ENCODE peak calls at places on chromosomes 5 and 9, in five cellular contexts. Q, U, Y, B and I are unnamed samples.

GRCh38 chr5:133390416-133391155 is 221.8 kb downstream of the FSTL4 start:
- DNase-seq in Q (no peak), U (no peak), Y (no peak), B (no peak), I (no peak)

GRCh38 chr9:20872340-20872977 is 159.0 kb downstream of the HACD4 start:
- DNase-seq in Q (no peak), U (peak; percentile 42), Y (no peak), B (no peak), I (no peak)

GRCh38 chr5:77366717-77367500 is 125.2 kb downstream of the WDR41 start:
- DNase-seq in Q (no peak), U (no peak), Y (no peak), B (no peak), I (no peak)

GRCh38 chr5:175696139-175696854 is 38.4 kb downstream of the HRH2 start:
- DNase-seq in Q (peak; percentile 72), U (peak; percentile 6), Y (peak; percentile 64), B (peak; percentile 82), I (peak; percentile 86)

GRCh38 chr5:156188026-156188425 is 138.9 kb upstream of the SGCD start:
- DNase-seq in Q (no peak), U (no peak), Y (no peak), B (no peak), I (no peak)

GRCh38 chr5:80799573-80799972 is 144.8 kb upstream of the DHFR start:
- DNase-seq in Q (no peak), U (no peak), Y (no peak), B (no peak), I (no peak)

GRCh38 chr5:43193171-43193951 is 1.3 kb downstream of the NIM1K start:
- DNase-seq in Q (no peak), U (peak; percentile 86), Y (no peak), B (peak; percentile 63), I (no peak)

GRCh38 chr5:173711466-173711865 is 95.0 kb upstream of the BOD1 start:
- DNase-seq in Q (no peak), U (no peak), Y (no peak), B (no peak), I (no peak)

GRCh38 chr5:168266016-168266415 is 25.4 kb upstream of the WWC1 start:
- DNase-seq in Q (no peak), U (no peak), Y (no peak), B (no peak), I (no peak)

GRCh38 chr5:168263108-168263507 is 28.3 kb upstream of the WWC1 start:
- DNase-seq in Q (no peak), U (no peak), Y (no peak), B (no peak), I (no peak)

GRCh38 chr5:168261212-168261575 is 30.3 kb upstream of the WWC1 start:
- DNase-seq in Q (no peak), U (no peak), Y (no peak), B (no peak), I (no peak)

GRCh38 chr5:168260353-168261211 is 30.9 kb upstream of the WWC1 start:
- DNase-seq in Q (peak; percentile 20), U (no peak), Y (no peak), B (no peak), I (no peak)

GRCh38 chr5:168262042-168262743 is 29.3 kb upstream of the WWC1 start:
- DNase-seq in Q (peak; percentile 39), U (no peak), Y (no peak), B (no peak), I (peak; percentile 58)
- H3K4me3 ChIP-seq in Q (no peak overlapping the region), U (no peak overlapping the region), Y (no peak overlapping the region), B (no peak overlapping the region), I (no peak overlapping the region)

DNA sequence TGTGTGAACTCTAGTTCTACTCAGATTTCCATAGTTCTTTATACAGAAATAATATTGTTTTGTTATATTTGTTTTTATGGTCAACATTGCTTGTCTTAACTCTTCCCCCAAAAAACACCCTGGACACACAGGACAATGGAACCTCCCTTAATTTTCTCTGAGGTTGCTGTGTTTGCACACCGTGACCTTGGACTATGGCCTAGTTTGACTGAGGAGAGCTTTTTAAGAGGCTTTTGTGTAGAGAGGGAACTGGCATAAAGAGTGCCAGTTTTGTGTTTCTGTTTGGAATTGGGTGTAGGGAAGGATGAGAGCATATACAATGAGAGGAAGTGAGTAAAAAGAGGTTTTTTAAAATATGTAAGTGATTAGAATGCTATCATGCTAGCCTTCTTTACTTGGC is 101.1 kb upstream of the MEF2C start:
- DNase-seq in Q (no peak), U (no peak), Y (no peak), B (no peak), I (no peak)
- H3K4me1 ChIP-seq in Q (no peaks in the 10 kb centered on the region), U (no peaks in the 10 kb centered on the region), Y (no peaks in the 10 kb centered on the region), B (no peaks in the 10 kb centered on the region), I (no peaks in the 10 kb centered on the region)

DNA sequence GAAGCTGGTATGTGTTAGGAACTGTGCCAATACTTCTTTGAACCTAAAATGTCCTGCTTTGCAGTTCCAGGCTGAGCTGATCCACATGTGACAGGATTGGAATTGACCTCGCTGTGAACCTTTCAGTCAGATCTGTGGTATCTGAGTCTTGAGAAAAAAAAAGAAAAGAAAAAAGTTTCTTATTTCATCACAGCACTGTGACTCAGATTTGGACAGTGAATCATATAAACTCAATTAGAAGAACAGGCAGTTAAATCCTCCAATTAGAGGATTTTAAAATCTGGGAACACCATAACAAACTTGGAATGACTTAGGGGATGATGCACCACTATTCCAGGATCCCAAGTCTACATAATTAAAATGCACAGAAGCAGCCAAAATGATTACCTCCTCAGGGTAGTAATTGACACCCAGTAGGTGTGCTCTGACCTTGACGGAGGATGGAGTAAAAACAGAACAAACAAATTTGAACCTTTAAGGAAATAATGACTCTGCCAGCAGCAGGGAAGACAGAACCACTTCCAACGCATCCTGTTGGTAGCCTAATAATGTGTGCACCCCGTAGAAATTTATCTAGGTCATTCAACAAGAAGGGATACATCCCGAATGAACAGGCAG is 57.8 kb upstream of the RAI14 start:
- DNase-seq in Q (no peak), U (peak; percentile 93), Y (no peak), B (no peak), I (no peak)
- H3K4me3 ChIP-seq in Q (no peak overlapping the region), U (no peak overlapping the region), Y (no peak overlapping the region), B (no peak overlapping the region), I (no peak overlapping the region)

DNA sequence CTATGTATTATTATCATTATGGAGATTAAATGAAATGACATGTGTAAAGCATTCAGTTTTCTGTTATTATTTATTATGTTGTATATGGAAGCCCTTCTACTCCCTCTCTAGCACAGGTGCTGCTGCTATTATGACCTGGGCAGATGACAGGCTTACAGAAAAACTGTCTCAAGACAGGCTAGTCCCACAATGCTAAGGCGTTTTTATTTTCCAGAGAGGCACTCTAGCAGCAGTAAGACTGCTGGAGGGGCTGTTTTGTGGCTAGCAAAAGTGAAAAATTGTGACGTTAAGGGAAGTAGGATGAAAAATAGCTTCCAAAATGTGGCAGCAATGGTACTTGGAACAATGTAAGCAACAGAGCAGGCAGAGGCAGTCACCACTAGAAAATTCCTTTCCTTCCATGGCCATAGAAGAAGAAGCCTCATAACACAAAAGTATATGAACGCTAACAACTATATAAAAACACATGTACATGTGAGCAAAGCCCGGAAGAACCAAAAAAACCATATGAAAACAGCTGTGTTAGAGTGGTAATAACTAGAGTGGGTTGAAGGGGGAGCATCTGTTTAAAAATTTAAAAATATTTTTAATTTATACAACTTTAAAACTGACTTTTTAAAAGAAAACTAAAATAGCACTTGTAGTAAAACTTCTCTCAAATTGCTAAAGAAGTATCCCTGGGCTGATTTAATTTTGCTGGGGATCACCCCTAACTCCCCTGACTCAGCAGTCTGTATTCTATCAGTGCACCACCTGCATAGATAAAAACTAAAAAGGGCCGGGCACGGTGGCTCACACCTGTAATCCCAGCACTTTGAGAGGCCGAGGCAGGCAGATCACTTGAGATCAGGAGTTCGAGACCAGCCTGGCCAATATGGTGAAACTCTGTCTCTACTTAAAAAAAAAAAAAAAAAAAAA is 30.7 kb downstream of the CLINT1 start:
- DNase-seq in Q (no peak), U (no peak), Y (no peak), B (no peak), I (no peak)
- H3K4me1 ChIP-seq in Q (peaks cover 27% of the 10 kb centered on the region), U (no peaks in the 10 kb centered on the region), Y (peaks cover 20% of the 10 kb centered on the region), B (peaks cover 42% of the 10 kb centered on the region), I (peaks cover 12% of the 10 kb centered on the region)

GRCh38 chr9:95206143-95206542 is 111.4 kb downstream of the FANCC start:
- DNase-seq in Q (no peak), U (no peak), Y (no peak), B (no peak), I (no peak)
- H3K4me3 ChIP-seq in Q (no peak overlapping the region), U (no peak overlapping the region), Y (no peak overlapping the region), B (no peak overlapping the region), I (no peak overlapping the region)

GRCh38 chr5:68231414-68232076 is 16.0 kb downstream of the PIK3R1 start:
- DNase-seq in Q (no peak), U (no peak), Y (no peak), B (no peak), I (no peak)

GRCh38 chr5:68229416-68229815 is 13.9 kb downstream of the PIK3R1 start:
- DNase-seq in Q (no peak), U (no peak), Y (no peak), B (no peak), I (no peak)

GRCh38 chr5:68227532-68228160 is 12.1 kb downstream of the PIK3R1 start:
- DNase-seq in Q (no peak), U (no peak), Y (no peak), B (no peak), I (no peak)

GRCh38 chr5:68232272-68232671 is 16.7 kb downstream of the PIK3R1 start:
- DNase-seq in Q (no peak), U (no peak), Y (no peak), B (no peak), I (no peak)

DNA sequence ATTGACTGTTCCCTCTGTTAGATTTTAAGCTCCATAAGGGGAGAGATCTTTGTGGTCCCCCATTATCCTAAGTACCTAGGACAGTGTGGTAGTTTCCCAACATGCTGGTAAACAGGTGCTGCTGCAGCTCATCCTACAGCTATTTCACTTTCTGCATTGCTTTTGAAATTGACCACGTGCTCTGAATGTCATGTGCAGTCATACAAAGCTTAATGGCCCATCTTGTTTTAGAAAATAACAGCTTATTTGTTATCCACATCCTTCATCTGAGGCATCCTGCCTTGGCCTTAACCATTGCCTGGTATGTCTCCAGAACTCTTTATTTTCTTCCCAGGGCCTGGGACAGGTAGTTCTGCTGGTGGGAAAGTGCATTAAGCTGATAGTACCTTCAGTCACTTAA is 14.7 kb downstream of the PIK3R1 start:
- DNase-seq in Q (no peak), U (no peak), Y (no peak), B (no peak), I (no peak)
- H3K4me1 ChIP-seq in Q (peaks cover 66% of the 10 kb centered on the region), U (peaks cover 51% of the 10 kb centered on the region), Y (peaks cover 2% of the 10 kb centered on the region), B (peaks cover 76% of the 10 kb centered on the region), I (peaks cover 39% of the 10 kb centered on the region)

DNA sequence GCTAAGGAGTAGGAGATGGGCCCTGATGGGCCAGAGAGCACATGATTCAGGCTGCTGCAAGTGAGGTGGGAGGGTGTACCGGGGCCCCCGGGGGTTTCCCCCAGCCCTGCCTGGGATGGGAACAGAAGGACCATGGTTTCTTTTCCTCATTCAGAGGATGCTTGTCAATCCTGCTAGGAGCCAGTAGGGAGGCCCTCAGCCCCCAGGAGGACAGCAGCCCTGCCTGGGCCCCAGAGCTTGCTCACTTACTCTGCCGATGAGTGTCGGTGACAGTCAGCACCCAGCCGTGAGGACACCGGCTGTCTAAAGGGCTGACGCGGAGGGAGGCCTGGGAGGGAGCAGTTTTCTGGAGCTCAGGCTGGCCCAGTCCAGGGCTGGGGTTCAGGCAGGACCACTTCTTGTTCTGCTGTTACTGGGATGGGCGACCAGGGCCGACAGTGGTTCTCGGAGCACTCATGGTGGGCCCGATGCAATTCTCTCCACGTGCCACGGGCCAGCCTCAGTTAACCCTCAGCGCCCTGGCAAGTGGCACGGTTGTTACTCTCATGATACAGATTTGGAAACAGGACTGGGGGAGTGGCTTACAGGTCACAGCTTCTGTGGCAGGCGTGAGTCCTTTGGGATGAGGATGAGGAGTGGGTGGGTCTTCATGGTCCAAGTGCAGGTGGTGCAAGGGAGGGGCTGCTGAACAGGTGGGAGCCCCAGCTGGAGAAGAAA is 1.8 kb downstream of the ARRDC1 start:
- DNase-seq in Q (no peak), U (no peak), Y (no peak), B (no peak), I (peak; percentile 62)
- H3K4me3 ChIP-seq in Q (peak overlapping the region; percentile 94), U (peak overlapping the region; percentile 81), Y (peak overlapping the region; percentile 73), B (no peak overlapping the region), I (no peak overlapping the region)